ENCODE peak calls at places on chromosome 14, in ten cellular contexts. Y is endothelial cell of umbilical vein; H is pancreas; A is OCI-LY7; T is astrocyte; P is Peyer's patch; J is CD8-positive, alpha-beta memory T cell; G is kidney; C is right cardiac atrium; U is sigmoid colon. W is an unnamed sample.

GRCh38 chr14:51367600-51367931 is 127.5 kb downstream of the TMX1 start:
- DNase-seq in Y (peak; percentile 36), H (no peak), A (no peak), T (peak; percentile 51), P (no peak), J (no peak), G (no peak), C (no peak), U (no peak), W (no peak)

GRCh38 chr14:23535943-23536342 is 15.6 kb downstream of the ZFHX2 start:
- DNase-seq in Y (no peak), H (no peak), A (no peak), T (no peak), P (no peak), J (no peak), G (no peak), C (no peak), U (no peak), W (no peak)

GRCh38 chr14:97107070-97107469 is 309.9 kb downstream of the VRK1 start:
- DNase-seq in Y (no peak), H (no peak), A (no peak), T (no peak), P (no peak), J (no peak), G (no peak), C (no peak), U (no peak), W (no peak)

GRCh38 chr14:91573894-91574837 is 64.1 kb upstream of the PPP4R3A start:
- DNase-seq in Y (peak; percentile 3), H (peak; percentile 46), A (no peak), T (peak; percentile 30), P (peak; percentile 80), J (peak; percentile 57), G (peak; percentile 72), C (peak; percentile 37), U (peak; percentile 69), W (peak; percentile 76)

GRCh38 chr14:66240112-66240511 is 246.1 kb upstream of the CCDC196 start:
- DNase-seq in Y (no peak), H (no peak), A (no peak), T (peak; percentile 25), P (no peak), J (no peak), G (no peak), C (no peak), U (no peak), W (no peak)

GRCh38 chr14:96710060-96710636 is 87.0 kb upstream of the VRK1 start:
- DNase-seq in Y (no peak), H (no peak), A (no peak), T (no peak), P (no peak), J (no peak), G (no peak), C (no peak), U (peak; percentile 4), W (no peak)

GRCh38 chr14:89265229-89265628 is 151.8 kb downstream of the FOXN3 start:
- DNase-seq in Y (no peak), H (no peak), A (no peak), T (no peak), P (no peak), J (no peak), G (no peak), C (no peak), U (no peak), W (no peak)

GRCh38 chr14:89549381-89550102 is 132.5 kb upstream of the FOXN3 start:
- DNase-seq in Y (no peak), H (no peak), A (no peak), T (peak; percentile 34), P (no peak), J (no peak), G (no peak), C (no peak), U (no peak), W (no peak)

GRCh38 chr14:33393895-33394405 is 455.3 kb downstream of the NPAS3 start:
- DNase-seq in Y (no peak), H (no peak), A (no peak), T (no peak), P (no peak), J (no peak), G (no peak), C (no peak), U (no peak), W (no peak)

GRCh38 chr14:75578099-75578785 is at the start of gene FLVCR2:
- DNase-seq in Y (peak; percentile 64), H (peak; percentile 81), A (no peak), T (peak; percentile 30), P (peak; percentile 93), J (peak; percentile 49), G (peak; percentile 95), C (peak; percentile 87), U (peak; percentile 91), W (peak; percentile 87)

GRCh38 chr14:96297000-96297399 is 41.0 kb downstream of the BDKRB1 start:
- DNase-seq in Y (peak; percentile 22), H (no peak), A (peak; percentile 54), T (no peak), P (no peak), J (no peak), G (no peak), C (no peak), U (no peak), W (no peak)

GRCh38 chr14:90454041-90455000 is 57.5 kb downstream of the CALM1 start:
- DNase-seq in Y (peak; percentile 95), H (peak; percentile 82), A (peak; percentile 16), T (peak; percentile 89), P (peak; percentile 88), J (no peak), G (peak; percentile 79), C (peak; percentile 87), U (peak; percentile 91), W (peak; percentile 91)

GRCh38 chr14:54438703-54439102 is 2.5 kb downstream of the CNIH1 start:
- DNase-seq in Y (no peak), H (no peak), A (no peak), T (no peak), P (no peak), J (no peak), G (no peak), C (no peak), U (no peak), W (no peak)

DNA sequence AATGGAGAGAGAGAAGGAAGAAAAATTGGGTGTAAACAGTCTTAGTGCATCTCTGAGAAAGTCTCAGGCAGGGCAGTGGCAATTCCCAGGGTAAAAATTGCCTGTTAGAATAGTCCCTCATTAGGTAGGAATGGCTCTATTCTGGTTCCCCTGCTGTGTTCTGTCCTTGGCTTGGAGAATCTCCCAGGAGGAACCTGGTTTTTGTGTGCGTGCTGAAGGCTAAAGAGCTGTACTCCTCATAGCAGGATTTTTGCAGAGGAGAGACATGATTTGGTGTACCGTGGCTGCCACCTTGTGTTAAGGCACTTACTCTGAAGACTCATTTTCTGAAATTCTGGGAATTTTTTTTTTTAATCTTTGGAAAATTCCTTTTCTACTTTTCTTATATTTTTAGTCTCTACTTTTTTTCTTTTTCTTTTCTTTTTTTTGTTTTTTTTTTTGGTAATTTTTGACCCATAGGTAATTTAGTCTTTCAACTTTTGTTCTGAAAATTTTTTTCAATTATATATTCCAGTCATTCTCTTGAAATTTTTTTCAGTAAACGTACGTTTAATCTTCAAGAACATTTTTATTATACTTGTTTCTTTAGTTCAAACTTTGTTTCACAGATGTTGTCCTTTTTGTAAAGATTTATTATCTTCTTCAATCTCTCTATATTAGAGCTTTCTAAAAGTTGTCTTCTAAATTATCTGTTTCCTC is 63.8 kb downstream of the FBXO33 start:
- DNase-seq in Y (peak; percentile 61), H (peak; percentile 42), A (peak; percentile 56), T (peak; percentile 57), P (no peak), J (no peak), G (no peak), C (peak; percentile 23), U (peak; percentile 74), W (no peak)
- H3K27ac ChIP-seq in Y (no peak overlapping the region), H (no peak overlapping the region), A (no peak overlapping the region), T (no peak overlapping the region), P (no peak overlapping the region), J (no peak overlapping the region), G (no peak overlapping the region), C (no peak overlapping the region), U (no peak overlapping the region), W (no peak overlapping the region)

GRCh38 chr14:80924365-80925103 is 17.0 kb downstream of the CEP128 start:
- DNase-seq in Y (no peak), H (no peak), A (no peak), T (no peak), P (no peak), J (no peak), G (no peak), C (no peak), U (no peak), W (no peak)
- H3K4me1 ChIP-seq in Y (no peaks in the 10 kb centered on the region), H (no peaks in the 10 kb centered on the region), A (peaks cover 18% of the 10 kb centered on the region), T (peaks cover 5% of the 10 kb centered on the region), P (no peaks in the 10 kb centered on the region), J (peaks cover under 1% of the 10 kb centered on the region), G (no peaks in the 10 kb centered on the region), C (peaks cover 2% of the 10 kb centered on the region), U (no peaks in the 10 kb centered on the region), W (no peaks in the 10 kb centered on the region)

DNA sequence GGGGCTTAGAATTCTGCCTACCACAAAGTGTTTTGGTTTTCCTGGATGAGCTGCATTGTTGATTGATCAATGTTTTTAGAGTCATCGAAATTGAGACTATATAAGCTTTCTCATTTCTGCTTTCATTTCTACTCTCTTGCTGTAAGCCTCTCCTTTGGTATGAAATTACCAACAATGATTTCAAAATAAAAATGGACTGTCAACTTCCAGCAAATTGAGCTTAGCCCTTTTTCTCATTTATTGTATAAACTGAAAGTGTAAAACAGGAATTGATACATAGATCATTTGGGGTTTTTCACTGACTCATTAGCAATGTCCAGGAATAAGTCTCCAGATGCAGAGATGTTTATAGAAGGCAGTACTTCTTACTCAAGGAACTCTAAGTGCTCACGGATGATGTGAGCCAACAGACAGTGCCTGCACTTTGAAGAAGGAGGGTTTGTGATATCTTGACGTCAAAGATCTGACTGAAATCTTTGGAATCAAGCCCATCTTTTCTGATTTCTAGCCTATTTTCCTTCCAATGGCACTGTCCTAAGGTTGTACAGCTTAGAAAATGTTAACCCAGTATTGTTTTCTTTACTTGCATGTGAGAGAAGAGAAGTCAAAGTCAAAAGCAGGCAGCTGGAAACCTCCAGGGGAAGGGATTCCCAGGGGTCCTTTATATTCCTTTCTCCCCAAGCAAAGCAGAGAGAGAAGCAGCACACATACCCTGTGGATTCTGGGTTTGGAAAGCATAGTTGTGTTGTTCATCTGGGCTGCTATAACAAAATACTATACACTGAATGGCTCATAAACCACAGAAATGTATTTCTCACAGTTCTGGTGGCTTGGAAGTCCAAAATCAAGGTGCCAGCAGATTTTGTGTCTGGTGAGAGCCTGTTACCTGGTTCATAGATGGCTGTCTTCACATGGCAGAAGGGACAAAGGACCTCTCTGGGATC is 19.8 kb upstream of the PCNX1 start:
- DNase-seq in Y (no peak), H (no peak), A (no peak), T (peak; percentile 80), P (no peak), J (no peak), G (no peak), C (no peak), U (no peak), W (no peak)
- H3K27ac ChIP-seq in Y (no peak overlapping the region), H (no peak overlapping the region), A (no peak overlapping the region), T (peak overlapping the region; percentile 47), P (peak overlapping the region; percentile 60), J (no peak overlapping the region), G (no peak overlapping the region), C (peak overlapping the region; percentile 20), U (peak overlapping the region; percentile 77), W (peak overlapping the region; percentile 45)

DNA sequence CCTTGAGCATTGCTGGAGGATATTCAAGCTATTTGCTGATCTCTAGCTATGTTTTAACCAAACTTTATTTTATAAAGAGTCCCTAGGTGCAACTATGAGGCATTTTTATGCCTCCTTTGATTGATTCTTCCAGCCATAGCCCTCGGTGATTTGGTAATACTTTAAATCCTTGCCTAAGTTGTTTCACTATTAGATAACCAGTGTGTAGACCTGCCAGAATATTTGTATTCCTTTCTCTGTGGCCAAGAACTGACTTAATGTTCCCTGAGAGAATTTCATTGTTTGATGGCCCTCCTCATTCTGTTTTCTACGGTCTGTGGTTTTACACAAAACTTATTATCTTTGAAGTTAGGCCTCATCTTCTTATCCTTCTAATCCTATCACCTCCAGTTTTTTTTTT is 109.6 kb upstream of the MDGA2 start:
- DNase-seq in Y (no peak), H (no peak), A (no peak), T (no peak), P (no peak), J (no peak), G (no peak), C (no peak), U (no peak), W (no peak)
- H3K4me1 ChIP-seq in Y (no peaks in the 10 kb centered on the region), H (no peaks in the 10 kb centered on the region), A (no peaks in the 10 kb centered on the region), T (no peaks in the 10 kb centered on the region), P (no peaks in the 10 kb centered on the region), J (no peaks in the 10 kb centered on the region), G (no peaks in the 10 kb centered on the region), C (no peaks in the 10 kb centered on the region), U (no peaks in the 10 kb centered on the region), W (no peaks in the 10 kb centered on the region)